ENCODE peak calls at places on chromosomes 7 and 10, in six cellular contexts. C, D, M, Y, S and U are unnamed samples.

GRCh38 chr10:16819436-16819835 is 2.2 kb upstream of the RSU1 start:
- DNase-seq in C (no peak), D (no peak), M (no peak), Y (no peak), S (no peak), U (no peak)

GRCh38 chr7:141312395-141312794 is 238.5 kb downstream of the TMEM178B start:
- DNase-seq in C (no peak), D (no peak), M (no peak), Y (no peak), S (no peak), U (no peak)

GRCh38 chr7:98210513-98211220 is 572 bp upstream of the BHLHA15 start:
- DNase-seq in C (no peak), D (no peak), M (peak; percentile 25), Y (peak; percentile 12), S (no peak), U (peak; percentile 31)

GRCh38 chr10:63689768-63690167 is 168.6 kb downstream of the REEP3 start:
- DNase-seq in C (no peak), D (no peak), M (no peak), Y (no peak), S (no peak), U (no peak)

GRCh38 chr10:123459371-123460224 is 206.6 kb upstream of the GPR26 start:
- DNase-seq in C (no peak), D (no peak), M (no peak), Y (no peak), S (no peak), U (no peak)

GRCh38 chr7:159147246-159147645 is 2.6 kb upstream of the VIPR2 start:
- DNase-seq in C (no peak), D (no peak), M (no peak), Y (no peak), S (no peak), U (no peak)

GRCh38 chr10:62818426-62819011 is 2.4 kb upstream of the EGR2 start:
- DNase-seq in C (peak; percentile 45), D (peak; percentile 27), M (no peak), Y (no peak), S (peak; percentile 67), U (no peak)

GRCh38 chr7:22672892-22673637 is 53.9 kb upstream of the IL6 start:
- DNase-seq in C (no peak), D (no peak), M (no peak), Y (no peak), S (no peak), U (peak; percentile 82)

GRCh38 chr10:6089334-6090219 is 743 bp downstream of the RBM17 start:
- DNase-seq in C (no peak), D (no peak), M (peak; percentile 43), Y (peak; percentile 31), S (no peak), U (peak; percentile 59)

GRCh38 chr7:13742126-13742525 is 247.3 kb downstream of the ETV1 start:
- DNase-seq in C (no peak), D (no peak), M (no peak), Y (no peak), S (no peak), U (peak; percentile 45)

GRCh38 chr7:7962851-7963250 is 5.7 kb upstream of the GLCCI1 start:
- DNase-seq in C (no peak), D (no peak), M (no peak), Y (no peak), S (no peak), U (no peak)

DNA sequence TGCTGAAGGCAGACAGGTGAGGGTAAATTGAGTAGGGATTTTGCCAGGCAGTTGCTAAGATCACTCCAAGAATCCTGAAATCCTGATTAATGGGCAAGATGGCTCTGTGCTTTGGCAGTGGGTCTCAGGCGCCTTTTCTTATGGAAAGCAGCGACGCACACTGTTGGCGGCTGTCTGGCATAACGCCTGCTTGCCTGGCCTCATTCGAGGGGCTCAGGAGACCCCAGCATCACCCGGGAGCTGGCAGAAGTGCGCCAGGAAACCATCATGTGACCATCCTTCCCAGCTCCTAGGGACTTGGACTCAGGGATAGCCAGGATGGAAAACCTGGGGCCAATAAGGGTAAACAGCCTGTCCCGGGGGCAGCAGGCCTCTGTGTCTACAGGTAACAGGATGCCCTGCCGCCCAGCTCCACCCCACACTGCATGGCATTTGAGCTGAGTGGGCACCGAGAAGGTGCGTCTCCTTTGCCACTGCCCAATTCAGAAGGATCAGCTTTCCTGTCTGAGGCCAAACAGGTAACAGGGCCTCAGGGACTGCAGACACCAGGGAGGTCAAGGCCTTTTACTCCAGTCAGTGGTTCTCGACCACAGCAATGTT is 98.6 kb downstream of the FAM53B start:
- DNase-seq in C (no peak), D (no peak), M (no peak), Y (no peak), S (no peak), U (no peak)
- H3K4me1 ChIP-seq in C (peaks cover 46% of the 10 kb centered on the region), D (peaks cover 49% of the 10 kb centered on the region), M (peaks cover 77% of the 10 kb centered on the region), Y (peaks cover 28% of the 10 kb centered on the region), S (peaks cover 98% of the 10 kb centered on the region), U (no peaks in the 10 kb centered on the region)

GRCh38 chr10:109964318-109964717 is 41.0 kb upstream of the XPNPEP1 start:
- DNase-seq in C (no peak), D (no peak), M (no peak), Y (no peak), S (no peak), U (no peak)
- TF ChIP-seq CTCF in C (no peak), D (no peak), M (no peak), Y (no peak), S (no peak), U (no peak)

DNA sequence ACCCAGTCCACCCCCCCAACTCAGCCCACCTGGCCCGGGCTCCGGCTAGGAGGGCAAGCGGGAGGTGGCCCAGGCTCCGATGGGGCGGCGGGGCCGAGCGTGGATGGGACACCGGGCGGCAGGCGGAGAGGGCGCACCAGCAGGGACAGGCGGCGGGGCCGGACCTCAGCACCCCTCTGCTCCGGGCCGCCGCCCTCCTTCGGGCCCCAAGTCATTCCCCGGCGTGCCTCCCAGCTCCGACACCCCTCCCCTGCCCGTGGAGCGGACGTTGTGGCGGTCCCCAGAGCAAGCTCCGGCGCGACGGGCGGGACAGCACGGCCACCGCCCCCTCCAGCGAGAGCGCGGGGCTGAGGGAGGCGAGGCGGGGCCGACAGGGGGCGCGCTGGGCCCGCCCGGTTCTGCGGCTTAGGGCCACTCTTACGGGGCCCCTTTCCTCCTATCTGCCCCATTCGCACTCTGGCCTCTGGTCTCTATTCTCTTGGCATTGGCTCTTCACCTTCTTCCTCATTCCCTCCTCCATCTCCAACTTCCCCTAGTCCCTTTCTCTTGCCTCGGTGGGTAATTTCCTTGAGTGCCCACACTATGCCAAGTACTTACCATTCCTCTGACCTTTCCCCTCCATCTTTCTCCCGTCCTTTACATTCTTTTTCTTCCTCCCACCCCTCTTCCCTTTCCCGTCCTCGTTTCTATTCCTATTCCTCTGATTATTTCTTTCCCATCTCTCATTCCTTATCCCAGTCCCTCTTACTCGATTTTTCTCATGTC is 710 bp upstream of the GBX1 start:
- DNase-seq in C (no peak), D (peak; percentile 95), M (no peak), Y (no peak), S (peak; percentile 54), U (peak; percentile 67)
- H3K27me3 ChIP-seq in C (peaks cover 3% of the 10 kb centered on the region), D (peaks cover 44% of the 10 kb centered on the region), M (peaks cover 47% of the 10 kb centered on the region), Y (peaks cover 7% of the 10 kb centered on the region), S (peaks cover 70% of the 10 kb centered on the region), U (peaks cover 13% of the 10 kb centered on the region)

GRCh38 chr7:55063036-55063435 is 44.2 kb downstream of the EGFR start:
- DNase-seq in C (no peak), D (no peak), M (no peak), Y (no peak), S (no peak), U (no peak)
- H3K4me1 ChIP-seq in C (peaks cover 25% of the 10 kb centered on the region), D (no peaks in the 10 kb centered on the region), M (peaks cover 28% of the 10 kb centered on the region), Y (peaks cover 18% of the 10 kb centered on the region), S (peaks cover 48% of the 10 kb centered on the region), U (peaks cover 50% of the 10 kb centered on the region)

GRCh38 chr7:93980744-93981479 is 23.2 kb downstream of the BET1 start:
- DNase-seq in C (no peak), D (no peak), M (no peak), Y (no peak), S (no peak), U (no peak)
- TF ChIP-seq CTCF in C (no peak), D (no peak), M (no peak), Y (no peak), S (no peak), U (no peak)